ENCODE peak calls at places on chromosomes 12 and 14, in seven cellular contexts. U is ascending aorta, N is A549, A is H4, H is cardiac muscle cell, F is right lobe of liver, R is mesendoderm. E is an unnamed sample.

GRCh38 chr12:93790472-93791152 is 113.4 kb downstream of the CRADD start:
- DNase-seq in N (peak), H (no peak), A (peak), F (no peak), U (no peak), R (peak), E (no peak)

GRCh38 chr12:102300824-102301461 is 103.3 kb upstream of the PMCH start:
- DNase-seq in F (no peak), N (peak), U (no peak), H (peak), A (peak), R (peak), E (peak)

GRCh38 chr14:83826838-83827237 is 1703.1 kb upstream of the FLRT2 start:
- DNase-seq in H (no peak), U (no peak), F (no peak), N (no peak), A (peak), R (peak), E (no peak)

GRCh38 chr14:97306785-97307246 is 509.6 kb downstream of the VRK1 start:
- DNase-seq in H (no peak), F (no peak), A (peak), U (no peak), R (no peak), N (no peak), E (no peak)

GRCh38 chr12:34402228-34402898 is 380.1 kb downstream of the ALG10 start:
- DNase-seq in A (peak), N (no peak), H (no peak), F (peak), U (peak), R (no peak), E (peak)

GRCh38 chr14:61268797-61269196 is 12.3 kb downstream of the TMEM30B start:
- DNase-seq in H (no peak), A (no peak), R (no peak), N (no peak), F (no peak), U (no peak), E (no peak)

GRCh38 chr14:49512147-49512551 is 74.0 kb downstream of the RPS29 start:
- DNase-seq in F (no peak), R (no peak), H (no peak), N (no peak), A (peak), U (no peak), E (no peak)

GRCh38 chr12:114041136-114041535 is 75.0 kb upstream of the RBM19 start:
- DNase-seq in R (no peak), N (no peak), F (peak), U (no peak), H (no peak), A (no peak), E (no peak)

GRCh38 chr12:73950506-73950905 is 587.1 kb upstream of the ATXN7L3B start:
- DNase-seq in H (no peak), F (no peak), N (no peak), R (no peak), A (no peak), U (no peak), E (no peak)

GRCh38 chr12:49358548-49359141 is 8.6 kb upstream of the SPATS2 start:
- DNase-seq in F (no peak), H (peak), A (peak), R (peak), N (peak), U (no peak), E (peak)

GRCh38 chr12:104458645-104459555 is 2.2 kb downstream of the CHST11 start:
- DNase-seq in H (peak), F (peak), U (peak), R (peak), A (no peak), N (peak), E (peak)

GRCh38 chr14:77026930-77027537 is 1.5 kb downstream of the IRF2BPL start:
- DNase-seq in F (peak), H (peak), U (no peak), N (no peak), R (peak), A (no peak), E (peak)

GRCh38 chr14:29584992-29585391 is 342.7 kb downstream of the PRKD1 start:
- DNase-seq in A (peak), N (no peak), U (peak), F (peak), H (peak), R (peak), E (peak)

GRCh38 chr12:43988838-43989560 is 153.1 kb downstream of the TMEM117 start:
- DNase-seq in A (no peak), H (no peak), U (no peak), R (no peak), F (no peak), N (no peak), E (no peak)

GRCh38 chr14:96054661-96055060 is 15.5 kb downstream of the C14orf132 start:
- DNase-seq in H (no peak), U (no peak), A (no peak), F (no peak), R (no peak), N (no peak), E (no peak)

GRCh38 chr12:26633591-26634210 is 199.3 kb downstream of the ITPR2 start:
- DNase-seq in F (no peak), U (no peak), N (no peak), H (no peak), R (peak), A (peak), E (no peak)

GRCh38 chr12:153080-153746 is 60.7 kb downstream of the SLC6A12 start:
- DNase-seq in F (peak), N (peak), U (no peak), H (peak), R (peak), A (peak), E (peak)

GRCh38 chr14:74792249-74793039 is 29.3 kb downstream of the YLPM1 start:
- DNase-seq in R (peak), A (no peak), N (no peak), U (no peak), F (no peak), H (no peak), E (no peak)

GRCh38 chr12:40622246-40622838 is 69.9 kb upstream of the CNTN1 start:
- DNase-seq in R (peak), U (peak), H (peak), A (peak), F (peak), N (peak), E (peak)

GRCh38 chr12:65595016-65595560 is 229.2 kb upstream of the HMGA2 start:
- DNase-seq in R (peak), U (no peak), H (no peak), N (no peak), F (no peak), A (no peak), E (no peak)

GRCh38 chr12:131631230-131631629 is 79.7 kb upstream of the SFSWAP start:
- DNase-seq in R (no peak), U (peak), A (no peak), F (no peak), N (no peak), H (no peak), E (no peak)

GRCh38 chr14:68813318-68813838 is 20.5 kb upstream of the ZFP36L1 start:
- DNase-seq in N (no peak), A (peak), U (no peak), F (no peak), R (no peak), H (no peak), E (no peak)

GRCh38 chr12:63085120-63085519 is 65.9 kb downstream of the AVPR1A start:
- DNase-seq in A (no peak), H (no peak), F (no peak), N (no peak), R (no peak), U (no peak), E (no peak)

GRCh38 chr12:124736115-124737039 is 127.3 kb downstream of the SCARB1 start:
- DNase-seq in U (no peak), H (no peak), A (no peak), F (no peak), N (no peak), R (no peak), E (no peak)

GRCh38 chr12:56071648-56072047 is 8.3 kb upstream of the ERBB3 start:
- DNase-seq in A (no peak), H (no peak), F (no peak), R (no peak), N (no peak), U (no peak), E (no peak)

GRCh38 chr12:48185181-48185919 is 1.9 kb downstream of the CCDC184 start:
- DNase-seq in F (no peak), U (no peak), H (no peak), A (no peak), R (no peak), N (no peak), E (peak)

GRCh38 chr14:31712244-31713127 is 151.3 kb downstream of the NUBPL start:
- DNase-seq in A (no peak), F (no peak), N (no peak), H (no peak), U (no peak), R (no peak), E (no peak)

GRCh38 chr14:88013750-88014349 is 8.9 kb downstream of the GPR65 start:
- DNase-seq in R (peak), N (peak), H (peak), A (peak), F (peak), U (peak), E (peak)

GRCh38 chr14:68819260-68819691 is 26.4 kb upstream of the ZFP36L1 start:
- DNase-seq in N (no peak), U (peak), A (peak), H (peak), R (peak), F (no peak), E (peak)

GRCh38 chr12:30614031-30614430 is 81.6 kb downstream of the IPO8 start:
- DNase-seq in U (no peak), N (no peak), R (no peak), A (no peak), F (no peak), H (no peak), E (no peak)

GRCh38 chr12:46303039-46303666 is 34.3 kb upstream of the SLC38A1 start:
- DNase-seq in U (no peak), N (no peak), H (peak), R (peak), F (no peak), A (peak), E (peak)

GRCh38 chr14:34733245-34733644 is 18.9 kb upstream of the CFL2 start:
- DNase-seq in U (no peak), F (no peak), N (no peak), A (no peak), R (no peak), H (no peak), E (no peak)

GRCh38 chr12:40551466-40551865 is 140.8 kb upstream of the CNTN1 start:
- DNase-seq in U (no peak), N (no peak), R (no peak), A (no peak), H (no peak), F (no peak), E (no peak)

GRCh38 chr12:780750-781379 is 28.5 kb downstream of the WNK1 start:
- DNase-seq in H (no peak), U (no peak), A (no peak), R (no peak), N (no peak), F (no peak), E (no peak)

GRCh38 chr12:105270671-105271255 is 34.8 kb upstream of the APPL2 start:
- DNase-seq in F (no peak), R (peak), N (no peak), U (no peak), A (no peak), H (peak), E (no peak)

GRCh38 chr14:71324767-71325272 is 417.6 kb downstream of the PCNX1 start:
- DNase-seq in H (peak), N (no peak), U (no peak), R (peak), F (no peak), A (no peak), E (peak)

GRCh38 chr12:95820096-95820703 is 29.6 kb upstream of the NTN4 start:
- DNase-seq in R (peak), U (no peak), N (peak), H (peak), A (peak), F (no peak), E (peak)

GRCh38 chr12:16062611-16063010 is 151.5 kb downstream of the DERA start:
- DNase-seq in A (no peak), F (no peak), N (no peak), U (no peak), H (no peak), R (no peak), E (no peak)

GRCh38 chr12:77113971-77114370 is 48.6 kb upstream of the E2F7 start:
- DNase-seq in U (no peak), R (no peak), F (no peak), N (no peak), A (no peak), H (no peak), E (no peak)

E was measured in hepatocyte.